ENCODE peak calls at places on chromosomes 7 and 10, in ten cellular contexts. Z is GM06990, U is body of pancreas, D is psoas muscle, B is type B pancreatic cell, H is endothelial cell, M is A549, I is astrocyte of the cerebellum, R is GM10248, Q is A673. S is an unnamed sample.
A peak's percentile ranks its signal among the peaks of the same experiment; 100 is the strongest.

GRCh38 chr7:86939197-86939814 is 120.1 kb downstream of the ELAPOR2 start:
- DNase-seq in Z (peak; percentile 52), U (peak; percentile 52), D (no peak), B (no peak), H (peak; percentile 68), M (peak; percentile 10), I (peak; percentile 79), R (no peak), Q (peak; percentile 66), S (peak; percentile 41)

GRCh38 chr10:80529604-80530003 is 8.1 kb upstream of the SH2D4B start:
- DNase-seq in Z (no peak), U (no peak), D (no peak), B (no peak), H (no peak), M (no peak), I (no peak), R (no peak), Q (no peak), S (no peak)

GRCh38 chr10:59362991-59363390 is 642 bp upstream of the FAM13C start:
- DNase-seq in Z (no peak), U (peak; percentile 76), D (peak; percentile 65), B (peak; percentile 71), H (peak; percentile 50), M (no peak), I (peak; percentile 12), R (no peak), Q (peak; percentile 52), S (peak; percentile 62)

GRCh38 chr7:140200102-140200989 is 23.6 kb upstream of the KDM7A start:
- DNase-seq in Z (no peak), U (peak; percentile 28), D (peak; percentile 37), B (no peak), H (no peak), M (peak; percentile 86), I (no peak), R (no peak), Q (no peak), S (no peak)

GRCh38 chr10:49585387-49585786 is 24.7 kb upstream of the SLC18A3 start:
- DNase-seq in Z (no peak), U (no peak), D (no peak), B (no peak), H (no peak), M (no peak), I (no peak), R (no peak), Q (no peak), S (no peak)

GRCh38 chr10:27482984-27483956 is 20.8 kb upstream of the RAB18 start:
- DNase-seq in Z (no peak), U (peak; percentile 24), D (no peak), B (no peak), H (no peak), M (no peak), I (no peak), R (no peak), Q (peak; percentile 4), S (no peak)

GRCh38 chr10:129626801-129627434 is 159.9 kb downstream of the MGMT start:
- DNase-seq in Z (no peak), U (no peak), D (no peak), B (no peak), H (no peak), M (no peak), I (no peak), R (no peak), Q (peak; percentile 69), S (no peak)

GRCh38 chr10:69916133-69916532 is 114.4 kb downstream of the COL13A1 start:
- DNase-seq in Z (no peak), U (peak; percentile 16), D (no peak), B (no peak), H (no peak), M (no peak), I (no peak), R (no peak), Q (no peak), S (no peak)

GRCh38 chr10:4771554-4772201 is 54.3 kb upstream of the AKR1E2 start:
- DNase-seq in Z (no peak), U (no peak), D (no peak), B (no peak), H (no peak), M (no peak), I (no peak), R (no peak), Q (no peak), S (no peak)

GRCh38 chr10:111354859-111355258 is 278.0 kb downstream of the ADRA2A start:
- DNase-seq in Z (no peak), U (no peak), D (no peak), B (no peak), H (no peak), M (no peak), I (no peak), R (no peak), Q (no peak), S (no peak)

GRCh38 chr10:127925471-127926207 is 18.7 kb downstream of the PTPRE start:
- DNase-seq in Z (no peak), U (no peak), D (no peak), B (no peak), H (no peak), M (no peak), I (no peak), R (no peak), Q (no peak), S (no peak)

GRCh38 chr7:11341285-11341944 is 367.7 kb downstream of the PHF14 start:
- DNase-seq in Z (no peak), U (no peak), D (no peak), B (no peak), H (peak; percentile 20), M (no peak), I (peak; percentile 33), R (no peak), Q (peak; percentile 56), S (peak; percentile 35)

GRCh38 chr7:101518348-101518747 is 110.7 kb downstream of the MYL10 start:
- DNase-seq in Z (no peak), U (no peak), D (no peak), B (no peak), H (no peak), M (no peak), I (no peak), R (no peak), Q (no peak), S (no peak)

GRCh38 chr10:17145239-17145638 is 15.6 kb upstream of the CUBN start:
- DNase-seq in Z (no peak), U (no peak), D (no peak), B (no peak), H (no peak), M (no peak), I (no peak), R (no peak), Q (no peak), S (no peak)

GRCh38 chr10:17144032-17144431 is 14.4 kb upstream of the CUBN start:
- DNase-seq in Z (no peak), U (no peak), D (no peak), B (no peak), H (no peak), M (no peak), I (no peak), R (no peak), Q (no peak), S (no peak)

GRCh38 chr10:17147884-17148494 is 18.4 kb upstream of the CUBN start:
- DNase-seq in Z (no peak), U (no peak), D (no peak), B (no peak), H (no peak), M (no peak), I (no peak), R (no peak), Q (peak; percentile 19), S (peak; percentile 65)

GRCh38 chr10:17144757-17145156 is 15.1 kb upstream of the CUBN start:
- DNase-seq in Z (peak; percentile 18), U (no peak), D (no peak), B (no peak), H (no peak), M (no peak), I (no peak), R (no peak), Q (no peak), S (no peak)

GRCh38 chr10:17146888-17147287 is 17.3 kb upstream of the CUBN start:
- DNase-seq in Z (no peak), U (no peak), D (no peak), B (no peak), H (no peak), M (no peak), I (no peak), R (no peak), Q (no peak), S (no peak)
- TF ChIP-seq CTCF in Z (no peak), U (no peak), D (no peak), B (no peak), H (no peak), M (no peak), I (no peak), R (no peak), Q (no peak), S (no peak)

GRCh38 chr7:17913250-17913649 is 27.0 kb downstream of the SNX13 start:
- DNase-seq in Z (no peak), U (no peak), D (no peak), B (no peak), H (no peak), M (no peak), I (no peak), R (no peak), Q (no peak), S (no peak)
- TF ChIP-seq CTCF in Z (no peak), U (no peak), D (no peak), B (no peak), H (no peak), M (no peak), I (no peak), R (no peak), Q (no peak), S (no peak)

DNA sequence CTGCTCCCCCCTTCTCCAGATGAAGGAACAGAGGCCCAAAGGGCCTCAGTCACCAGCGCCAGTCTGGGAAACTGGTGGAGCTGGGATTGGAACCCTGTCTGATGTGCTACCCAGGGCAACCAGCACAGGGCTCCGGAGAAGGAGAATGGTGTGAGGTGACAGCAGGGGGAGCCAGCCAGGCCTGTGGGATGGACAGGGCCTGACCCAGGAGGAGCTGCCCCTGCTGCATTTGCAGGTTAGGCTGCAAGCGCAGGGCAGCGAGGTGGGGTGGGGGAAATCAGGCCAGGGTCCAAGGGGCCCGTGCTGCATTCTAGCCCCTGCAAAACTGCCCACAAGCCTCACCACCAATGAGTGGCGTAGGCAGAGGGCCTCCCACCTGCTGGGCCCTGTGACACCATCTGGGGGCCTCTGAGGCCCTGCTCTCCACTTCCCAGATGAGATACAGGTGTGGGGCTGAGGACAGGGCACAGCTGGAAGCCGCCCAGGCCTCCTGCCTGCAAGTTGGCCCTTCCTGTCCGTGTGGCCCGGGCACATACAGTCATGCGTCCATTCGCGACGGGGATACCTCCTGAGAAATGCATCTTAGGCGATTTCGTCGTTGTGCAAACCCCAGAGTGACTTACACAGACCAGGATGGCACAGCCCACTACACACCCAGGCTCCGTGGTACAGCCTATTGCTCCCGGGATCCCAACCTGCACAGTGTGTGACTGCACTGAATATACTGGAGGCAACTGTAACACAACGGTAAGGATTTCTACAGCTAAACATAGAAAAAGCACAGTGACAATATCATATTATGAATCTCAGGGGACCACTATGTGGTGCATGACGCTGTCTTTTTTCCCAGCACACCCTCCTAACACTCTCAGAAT is 45.2 kb downstream of the RASGEF1A start:
- DNase-seq in Z (no peak), U (peak; percentile 4), D (peak; percentile 6), B (peak; percentile 65), H (peak; percentile 57), M (peak; percentile 21), I (no peak), R (no peak), Q (no peak), S (peak; percentile 60)
- TF ChIP-seq CTCF in Z (peak; percentile 36), U (no peak), D (no peak), B (peak; percentile 23), H (no peak), M (no peak), I (peak; percentile 12), R (peak; percentile 26), Q (no peak), S (peak; percentile 56)

GRCh38 chr10:42827201-42827600 is 44.6 kb downstream of the BMS1 start:
- DNase-seq in Z (no peak), U (no peak), D (no peak), B (no peak), H (peak; percentile 24), M (no peak), I (no peak), R (no peak), Q (peak; percentile 9), S (peak; percentile 23)
- TF ChIP-seq CTCF in Z (no peak), U (no peak), D (no peak), B (peak; percentile 44), H (no peak), M (no peak), I (no peak), R (no peak), Q (peak; percentile 23), S (peak; percentile 26)

S was measured in Caco-2.